ENCODE peak calls at places on chromosomes 6 and 20, in seven cellular contexts. F is pancreas; W is mammary epithelial cell; K is CD8-positive, alpha-beta T cell; R is BE2C; Q is fibroblast of the aortic adventitia; B is cardiac fibroblast. J is an unnamed sample.

GRCh38 chr20:19889011-19889953 is 127.9 kb upstream of the NAA20 start:
- DNase-seq in Q (peak), F (no peak), W (peak), B (peak), R (no peak), K (no peak), J (no peak)

GRCh38 chr6:131728296-131728939 is 17.6 kb upstream of the CTAGE9 start:
- DNase-seq in F (no peak), B (no peak), K (no peak), W (no peak), R (no peak), Q (no peak), J (no peak)

GRCh38 chr6:168823397-168824020 is 382.5 kb downstream of the SMOC2 start:
- DNase-seq in W (no peak), K (no peak), B (no peak), R (no peak), F (no peak), Q (no peak), J (no peak)

GRCh38 chr6:40802481-40802880 is 215.3 kb upstream of the LRFN2 start:
- DNase-seq in F (no peak), Q (no peak), B (no peak), W (no peak), R (no peak), K (no peak), J (no peak)

GRCh38 chr6:39927159-39927558 is 7.1 kb downstream of the MOCS1 start:
- DNase-seq in W (peak), R (no peak), F (no peak), B (peak), Q (no peak), K (no peak), J (no peak)

GRCh38 chr6:30357678-30358339 is 12.9 kb downstream of the RPP21 start:
- DNase-seq in K (peak), F (peak), W (peak), R (peak), B (peak), Q (peak), J (peak)

GRCh38 chr6:98576811-98577210 is 257.6 kb upstream of the POU3F2 start:
- DNase-seq in W (no peak), K (no peak), F (no peak), B (no peak), Q (no peak), R (no peak), J (no peak)

GRCh38 chr6:98039443-98039842 is 756.4 kb upstream of the MMS22L start:
- DNase-seq in B (no peak), W (no peak), Q (no peak), R (no peak), F (no peak), K (no peak), J (no peak)

GRCh38 chr20:54069501-54069971 is 858 bp downstream of the BCAS1 start:
- DNase-seq in B (no peak), Q (no peak), F (no peak), R (no peak), K (no peak), W (no peak), J (no peak)

GRCh38 chr20:53917145-53918009 is 153.0 kb downstream of the BCAS1 start:
- DNase-seq in R (peak), W (peak), Q (peak), F (peak), K (no peak), B (peak), J (no peak)

GRCh38 chr6:117545161-117545595 is 57.1 kb downstream of the GOPC start:
- DNase-seq in R (no peak), F (no peak), B (no peak), W (peak), Q (no peak), K (no peak), J (no peak)

GRCh38 chr6:96836579-96837137 is 619 bp downstream of the GPR63 start:
- DNase-seq in Q (peak), K (peak), F (no peak), B (peak), W (peak), R (peak), J (no peak)

GRCh38 chr6:89585156-89585555 is 53.4 kb downstream of the LYRM2 start:
- DNase-seq in B (peak), F (no peak), W (no peak), Q (peak), R (no peak), K (no peak), J (no peak)

GRCh38 chr20:54023406-54023805 is 47.0 kb downstream of the BCAS1 start:
- DNase-seq in K (no peak), F (no peak), B (no peak), R (no peak), W (no peak), Q (no peak), J (no peak)

GRCh38 chr20:37205130-37205529 is 25.8 kb upstream of the MROH8 start:
- DNase-seq in B (no peak), F (no peak), Q (no peak), R (no peak), K (no peak), W (no peak), J (no peak)

GRCh38 chr6:157638779-157639178 is 184.3 kb upstream of the SNX9 start:
- DNase-seq in B (no peak), F (no peak), Q (no peak), R (no peak), W (no peak), K (no peak), J (no peak)

GRCh38 chr6:121817141-121817540 is 381.7 kb downstream of the GJA1 start:
- DNase-seq in K (no peak), Q (peak), B (peak), R (no peak), W (no peak), F (no peak), J (no peak)

GRCh38 chr6:109372070-109372585 is 10.1 kb downstream of the CD164 start:
- DNase-seq in K (no peak), R (no peak), Q (no peak), W (no peak), B (peak), F (no peak), J (no peak)

GRCh38 chr6:142867355-142867801 is 77.6 kb downstream of the HIVEP2 start:
- DNase-seq in Q (peak), R (no peak), K (no peak), F (no peak), W (no peak), B (peak), J (no peak)

GRCh38 chr6:40931927-40932326 is 107.1 kb downstream of the UNC5CL start:
- DNase-seq in R (no peak), Q (peak), F (no peak), W (peak), B (peak), K (no peak), J (no peak)

GRCh38 chr6:11033825-11034224 is 10.3 kb downstream of the ELOVL2 start:
- DNase-seq in Q (peak), R (no peak), B (peak), F (no peak), W (peak), K (no peak), J (no peak)

GRCh38 chr6:49415358-49415757 is 47.7 kb downstream of the MMUT start:
- DNase-seq in K (no peak), B (no peak), F (no peak), Q (no peak), W (no peak), R (no peak), J (no peak)

GRCh38 chr20:4896971-4897497 is 104.3 kb downstream of the SLC23A2 start:
- DNase-seq in W (peak), K (no peak), B (no peak), R (no peak), F (no peak), Q (no peak), J (no peak)

GRCh38 chr6:53673138-53673801 is 7.7 kb upstream of the KLHL31 start:
- DNase-seq in R (no peak), F (no peak), W (peak), K (no peak), Q (peak), B (peak), J (no peak)

GRCh38 chr6:33192671-33193602 is 670 bp upstream of the COL11A2 start:
- DNase-seq in B (no peak), F (peak), R (no peak), Q (no peak), W (no peak), K (peak), J (no peak)

GRCh38 chr20:59785986-59786753 is 147.3 kb downstream of the SYCP2 start:
- DNase-seq in K (no peak), F (no peak), Q (no peak), W (no peak), B (no peak), R (no peak), J (no peak)

GRCh38 chr6:133802861-133803260 is 86.1 kb upstream of the TCF21 start:
- DNase-seq in W (no peak), F (no peak), B (no peak), Q (no peak), K (no peak), R (no peak), J (no peak)

GRCh38 chr20:63689046-63690000 is 7.1 kb upstream of the TNFRSF6B start:
- DNase-seq in F (no peak), W (no peak), K (no peak), Q (no peak), R (no peak), B (no peak), J (no peak)

GRCh38 chr6:26327450-26328264 is 37.3 kb upstream of the BTN3A2 start:
- DNase-seq in Q (peak), W (peak), F (no peak), B (peak), K (peak), R (peak), J (peak)

GRCh38 chr6:39189131-39189530 is 40.1 kb downstream of the KCNK5 start:
- DNase-seq in R (no peak), Q (no peak), F (no peak), W (no peak), K (no peak), B (no peak), J (no peak)

GRCh38 chr6:148927581-148927980 is 180.8 kb downstream of the UST start:
- DNase-seq in K (no peak), W (no peak), F (no peak), Q (no peak), B (no peak), R (no peak), J (no peak)

DNA sequence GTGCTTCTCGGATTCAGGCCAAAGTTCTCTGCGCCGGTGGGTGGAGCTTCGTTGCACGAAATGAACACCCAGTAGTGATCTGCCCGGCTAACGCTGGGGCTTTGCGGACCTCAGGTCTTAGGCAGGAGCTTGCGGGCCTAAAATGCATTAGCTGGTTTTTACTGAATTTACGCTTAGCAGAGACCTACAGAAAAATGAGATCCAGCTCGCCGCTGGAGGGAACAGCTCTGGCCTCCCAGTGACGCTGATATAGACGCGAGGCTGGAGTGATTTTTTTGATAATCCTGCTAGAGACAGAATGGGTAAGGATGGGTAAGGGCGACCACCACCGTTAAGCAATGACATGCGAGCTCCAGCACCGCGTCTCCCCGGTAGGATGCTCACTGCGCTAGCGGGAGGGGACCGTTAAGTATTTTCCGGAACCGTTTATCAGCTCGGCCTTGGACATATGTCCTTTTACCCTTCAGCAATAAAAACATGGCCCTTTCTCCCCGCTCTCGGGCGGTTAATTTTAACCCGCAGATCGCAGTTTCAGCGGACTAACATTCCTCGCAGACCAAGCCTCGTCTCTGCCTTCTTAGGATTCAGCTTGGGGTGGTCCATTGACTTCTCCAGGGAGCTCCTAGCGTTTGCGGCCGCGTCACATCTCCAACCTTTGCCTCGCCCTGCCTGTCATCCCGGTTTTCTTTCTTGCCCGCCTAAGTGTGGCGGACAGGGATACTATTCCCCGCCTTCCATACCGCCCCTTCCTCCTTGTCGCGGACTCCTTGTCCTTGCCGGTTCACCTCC is 109.3 kb downstream of the GPX5 start:
- DNase-seq in R (peak), B (peak), K (no peak), F (no peak), W (peak), Q (peak), J (no peak)
- H3K4me3 ChIP-seq in R (peak), B (peak), K (no peak), F (peak), W (peak), Q (peak), J (no peak)

GRCh38 chr6:37126554-37126906 is 43.4 kb upstream of the PIM1 start:
- DNase-seq in R (no peak), Q (no peak), B (no peak), K (no peak), W (no peak), F (no peak), J (no peak)

GRCh38 chr6:37126961-37127360 is 43.0 kb upstream of the PIM1 start:
- DNase-seq in W (peak), Q (no peak), R (no peak), B (no peak), F (no peak), K (no peak), J (no peak)

GRCh38 chr6:37123957-37124729 is 45.8 kb upstream of the PIM1 start:
- DNase-seq in R (no peak), F (no peak), B (no peak), W (no peak), Q (no peak), K (no peak), J (no peak)

GRCh38 chr6:37127961-37128862 is 41.7 kb upstream of the PIM1 start:
- DNase-seq in W (peak), F (no peak), B (peak), K (no peak), Q (peak), R (no peak), J (no peak)

GRCh38 chr6:37125779-37126553 is 44.0 kb upstream of the PIM1 start:
- DNase-seq in B (no peak), W (no peak), R (no peak), F (no peak), Q (no peak), K (no peak), J (no peak)
- H3K4me3 ChIP-seq in B (no peak), W (no peak), R (no peak), F (peak), Q (no peak), K (no peak), J (no peak)

GRCh38 chr6:151241853-151242252 is 2.1 kb downstream of the AKAP12 start:
- DNase-seq in F (no peak), R (no peak), B (peak), W (no peak), K (no peak), Q (peak), J (no peak)
- H3K4me3 ChIP-seq in F (no peak), R (peak), B (peak), W (peak), K (no peak), Q (peak), J (no peak)

GRCh38 chr6:9025223-9025622 is 589.9 kb upstream of the SLC35B3 start:
- DNase-seq in W (no peak), Q (no peak), B (no peak), F (no peak), K (no peak), R (no peak), J (no peak)
- H3K4me3 ChIP-seq in W (no peak), Q (no peak), B (no peak), F (no peak), K (no peak), R (no peak), J (no peak)

DNA sequence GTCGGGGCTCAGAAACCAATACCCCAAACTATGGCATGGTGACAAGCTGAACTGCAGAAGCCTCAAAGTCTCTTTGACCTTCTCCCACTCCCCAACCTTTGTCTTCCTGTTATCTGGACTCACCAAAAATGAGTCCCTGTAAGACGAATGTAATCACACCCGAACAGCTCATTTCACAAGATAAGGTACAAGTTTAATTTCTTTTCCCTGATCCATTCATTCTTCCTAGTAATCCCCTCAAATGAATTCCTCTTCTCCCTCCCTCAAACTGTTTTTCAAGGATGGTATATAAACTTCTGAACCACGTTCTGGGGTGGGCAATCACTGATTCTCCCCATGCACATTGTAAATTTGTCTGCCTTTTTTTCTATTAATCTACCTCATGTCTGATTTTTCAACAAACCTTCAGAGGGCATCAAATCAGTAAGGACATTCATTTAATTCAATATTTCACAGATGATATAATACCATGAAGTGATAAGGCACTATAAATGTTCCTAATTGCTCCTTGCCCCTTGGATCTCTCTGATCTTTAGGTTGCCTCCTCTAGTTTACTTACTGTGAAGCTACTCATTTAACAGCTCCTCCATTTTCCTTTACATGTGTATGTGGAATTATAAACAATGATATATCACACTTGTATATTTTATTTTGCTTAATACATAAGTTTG is 77.2 kb downstream of the OR2B2 start:
- DNase-seq in R (no peak), Q (no peak), W (no peak), B (no peak), F (no peak), K (no peak), J (no peak)
- H3K4me3 ChIP-seq in R (no peak), Q (no peak), W (no peak), B (no peak), F (no peak), K (no peak), J (peak)

GRCh38 chr20:17963114-17963897 is 5.3 kb downstream of the SNX5 start:
- DNase-seq in R (no peak), F (no peak), K (no peak), W (no peak), B (no peak), Q (no peak), J (peak)
- H3K4me3 ChIP-seq in R (no peak), F (no peak), K (no peak), W (no peak), B (no peak), Q (no peak), J (peak)

J was measured in CD4-positive, CD25-positive, alpha-beta regulatory T cell.